ENCODE peak calls at places on chromosomes 1 and 21, in nine cellular contexts. Z is T-helper 17 cell; W is CD4-positive, alpha-beta T cell; Q is DND-41; G is A549; U is right cardiac atrium; N is CD8-positive, alpha-beta T cell; H is PC-3; Y is HepG2. E is an unnamed sample.

GRCh38 chr1:219325368-219325742 is 151.7 kb downstream of the LYPLAL1 start:
- ATAC-seq in N (no peak), W (no peak), Q (no peak), H (no peak), Z (no peak), G (no peak), Y (no peak), U (no peak), E (no peak)

GRCh38 chr1:231866392-231867331 is 240.1 kb downstream of the DISC1 start:
- ATAC-seq in Y (peak; percentile 38), Q (peak; percentile 71), W (no peak), U (peak; percentile 54), N (no peak), G (peak; percentile 74), H (peak; percentile 67), Z (peak; percentile 66), E (peak; percentile 49)

GRCh38 chr21:28943631-28944030 is 49.0 kb downstream of the LTN1 start:
- ATAC-seq in G (no peak), W (no peak), H (no peak), Y (no peak), Z (no peak), U (no peak), N (no peak), Q (no peak), E (no peak)

GRCh38 chr1:115539736-115540135 is 102.0 kb upstream of the VANGL1 start:
- ATAC-seq in Q (no peak), U (no peak), Z (no peak), H (no peak), Y (no peak), G (no peak), W (no peak), N (no peak), E (no peak)

GRCh38 chr1:163163861-163164582 is 38.7 kb downstream of the RGS5 start:
- ATAC-seq in N (no peak), Z (no peak), U (no peak), W (no peak), Q (no peak), G (no peak), Y (no peak), H (peak; percentile 77), E (no peak)

GRCh38 chr1:214496126-214496525 is 55.3 kb downstream of the PTPN14 start:
- ATAC-seq in G (no peak), Z (no peak), U (peak; percentile 59), Q (no peak), Y (no peak), N (no peak), H (no peak), W (no peak), E (no peak)

GRCh38 chr1:43499882-43500281 is 30.8 kb upstream of the PTPRF start:
- ATAC-seq in H (no peak), U (no peak), G (peak; percentile 62), Q (no peak), Z (no peak), N (no peak), Y (peak; percentile 98), W (no peak), E (no peak)

GRCh38 chr1:59678809-59679228 is 135.9 kb upstream of the HOOK1 start:
- ATAC-seq in G (peak; percentile 74), W (no peak), U (no peak), H (no peak), N (no peak), Z (no peak), Y (no peak), Q (no peak), E (no peak)

GRCh38 chr1:199641531-199641930 is 386.0 kb upstream of the NR5A2 start:
- ATAC-seq in Q (no peak), G (no peak), U (no peak), N (no peak), H (no peak), W (no peak), Y (no peak), Z (no peak), E (no peak)

GRCh38 chr1:65281846-65282245 is 27.5 kb upstream of the DNAJC6 start:
- ATAC-seq in W (no peak), G (no peak), Z (no peak), N (no peak), H (no peak), Y (no peak), Q (no peak), U (no peak), E (no peak)

GRCh38 chr1:225004396-225004795 is 74.9 kb downstream of the DNAH14 start:
- ATAC-seq in U (no peak), G (peak; percentile 84), Y (peak; percentile 74), Q (no peak), W (no peak), N (no peak), Z (no peak), H (no peak), E (no peak)

GRCh38 chr1:16298653-16299052 is 53.6 kb downstream of the FBXO42 start:
- ATAC-seq in G (no peak), Z (no peak), W (no peak), Q (no peak), U (peak; percentile 69), H (no peak), Y (no peak), N (no peak), E (no peak)

GRCh38 chr1:119808972-119809550 is 2.2 kb downstream of the REG4 start:
- ATAC-seq in G (peak; percentile 91), N (peak; percentile 88), Y (peak; percentile 92), Q (peak; percentile 98), W (peak; percentile 83), Z (peak; percentile 83), H (peak; percentile 95), U (peak; percentile 73), E (peak; percentile 67)

GRCh38 chr1:192601145-192602048 is 25.8 kb downstream of the RGS1 start:
- ATAC-seq in Y (no peak), W (no peak), U (no peak), H (peak; percentile 90), Z (no peak), G (no peak), N (no peak), Q (peak; percentile 52), E (no peak)

GRCh38 chr1:171922999-171923398 is 81.7 kb downstream of the DNM3 start:
- ATAC-seq in G (no peak), Q (no peak), Y (no peak), H (no peak), N (no peak), U (no peak), W (no peak), Z (no peak), E (no peak)

GRCh38 chr21:27571706-27572105 is 604.8 kb upstream of the ADAMTS5 start:
- ATAC-seq in Q (no peak), H (peak; percentile 59), G (no peak), Z (no peak), N (no peak), W (no peak), Y (no peak), U (no peak), E (no peak)

GRCh38 chr1:198629610-198630009 is 9.2 kb upstream of the PTPRC start:
- ATAC-seq in Y (no peak), W (no peak), Z (no peak), N (no peak), G (no peak), U (no peak), H (no peak), Q (no peak), E (no peak)

GRCh38 chr1:218462116-218462515 is 117.0 kb downstream of the TGFB2 start:
- ATAC-seq in N (no peak), Q (no peak), Z (no peak), U (no peak), W (no peak), Y (no peak), H (no peak), G (no peak), E (no peak)

GRCh38 chr1:239816090-239816812 is 275.4 kb upstream of the FMN2 start:
- ATAC-seq in U (peak; percentile 57), Q (no peak), N (no peak), W (no peak), Y (peak; percentile 67), G (peak; percentile 87), H (peak; percentile 62), Z (no peak), E (peak; percentile 92)

GRCh38 chr1:52328615-52329014 is 37.4 kb downstream of the CC2D1B start:
- ATAC-seq in Y (no peak), Q (no peak), H (no peak), Z (no peak), N (no peak), U (no peak), W (no peak), G (no peak), E (no peak)

GRCh38 chr1:229149435-229149834 is 121.5 kb upstream of the RAB4A start:
- ATAC-seq in Y (no peak), W (no peak), U (no peak), N (no peak), Z (no peak), G (peak; percentile 25), Q (no peak), H (no peak), E (no peak)

GRCh38 chr21:43866659-43867331 is 1.8 kb downstream of the AGPAT3 start:
- ATAC-seq in H (peak; percentile 41), G (peak; percentile 44), Z (peak; percentile 91), U (peak; percentile 30), Q (no peak), W (peak; percentile 64), Y (peak; percentile 73), N (peak; percentile 53), E (peak; percentile 77)

GRCh38 chr1:209625791-209626285 is 26.4 kb downstream of the LAMB3 start:
- ATAC-seq in N (no peak), Z (no peak), W (no peak), U (peak; percentile 49), Y (no peak), G (no peak), H (no peak), Q (no peak), E (no peak)

GRCh38 chr1:94783342-94784264 is 36.6 kb upstream of the SLC44A3 start:
- ATAC-seq in Z (no peak), Q (no peak), N (no peak), W (no peak), Y (no peak), G (no peak), H (peak; percentile 99), U (peak; percentile 98), E (peak; percentile 52)

GRCh38 chr1:119895102-119895501 is 1.2 kb downstream of the ADAM30 start:
- ATAC-seq in N (no peak), Z (no peak), W (no peak), Q (no peak), Y (no peak), G (no peak), U (no peak), H (no peak), E (no peak)

GRCh38 chr1:150464422-150464826 is 22.8 kb upstream of the TARS2 start:
- ATAC-seq in W (peak; percentile 94), H (peak; percentile 66), G (peak; percentile 84), Q (peak; percentile 75), Z (peak; percentile 86), N (peak; percentile 96), U (peak; percentile 63), Y (peak; percentile 67), E (peak; percentile 71)

GRCh38 chr1:87478231-87478630 is 149.6 kb downstream of the LMO4 start:
- ATAC-seq in H (peak; percentile 65), W (no peak), U (peak; percentile 37), Y (peak; percentile 37), N (no peak), G (no peak), Q (no peak), Z (no peak), E (no peak)

GRCh38 chr1:93552751-93553455 is 105.0 kb downstream of the FNBP1L start:
- ATAC-seq in G (peak; percentile 27), N (no peak), Q (peak; percentile 72), Y (peak; percentile 77), W (no peak), Z (no peak), U (peak; percentile 66), H (peak; percentile 50), E (peak; percentile 18)

GRCh38 chr1:37817481-37817880 is 9.5 kb upstream of the YRDC start:
- ATAC-seq in N (no peak), Y (peak; percentile 75), Q (no peak), W (no peak), H (no peak), U (no peak), G (peak; percentile 59), Z (no peak), E (peak; percentile 68)

GRCh38 chr1:3012511-3013291 is 8.6 kb upstream of the ACTRT2 start:
- ATAC-seq in G (peak; percentile 87), W (peak; percentile 54), Q (peak; percentile 44), Z (peak; percentile 60), H (peak; percentile 64), U (peak; percentile 80), Y (peak; percentile 67), N (peak; percentile 52), E (peak; percentile 61)

GRCh38 chr21:38577887-38578286 is 79.6 kb upstream of the ERG start:
- ATAC-seq in Q (no peak), Z (no peak), N (no peak), Y (peak; percentile 29), U (peak; percentile 23), W (no peak), G (no peak), H (no peak), E (no peak)